ENCODE peak calls at places on chromosome 3, in ten cellular contexts. I is RWPE1, E is posterior cingulate gyrus, F is activated T-helper 1 cell treated with Interleukin-2 at 50 U/mL for 16 hours, R is Calu3, V is RPMI8226, J is uterus, Q is IMR-90, O is mesendoderm, K is substantia nigra. Y is an unnamed sample.
A peak's percentile ranks its signal among the peaks of the same experiment; 100 is the strongest.

GRCh38 chr3:129577356-129577755 is 29.1 kb downstream of the PLXND1 start:
- DNase-seq in I (no peak), E (no peak), F (no peak), R (no peak), V (peak; percentile 71), J (peak; percentile 58), Q (no peak), O (no peak), K (no peak), Y (no peak)

GRCh38 chr3:111568906-111569305 is 26.2 kb downstream of the ZBED2 start:
- DNase-seq in I (no peak), E (no peak), F (no peak), R (no peak), V (no peak), J (no peak), Q (no peak), O (no peak), K (no peak), Y (no peak)

GRCh38 chr3:180870008-180870733 is 42.3 kb upstream of the FXR1 start:
- DNase-seq in I (no peak), E (no peak), F (no peak), R (peak; percentile 15), V (no peak), J (peak; percentile 36), Q (no peak), O (peak; percentile 58), K (no peak), Y (no peak)

GRCh38 chr3:25589783-25590258 is 74.9 kb downstream of the TOP2B start:
- DNase-seq in I (no peak), E (no peak), F (no peak), R (no peak), V (no peak), J (no peak), Q (no peak), O (no peak), K (no peak), Y (no peak)

GRCh38 chr3:39025222-39025970 is 26.3 kb downstream of the SCN11A start:
- DNase-seq in I (no peak), E (no peak), F (no peak), R (no peak), V (no peak), J (peak; percentile 65), Q (no peak), O (no peak), K (no peak), Y (peak; percentile 92)

GRCh38 chr3:140204271-140204984 is 269.4 kb downstream of the CLSTN2 start:
- DNase-seq in I (no peak), E (no peak), F (no peak), R (no peak), V (no peak), J (no peak), Q (no peak), O (peak; percentile 15), K (no peak), Y (no peak)

GRCh38 chr3:197613187-197613586 is 57.4 kb upstream of the BDH1 start:
- DNase-seq in I (no peak), E (no peak), F (no peak), R (no peak), V (no peak), J (no peak), Q (no peak), O (no peak), K (no peak), Y (no peak)

GRCh38 chr3:191889781-191890180 is 428.8 kb downstream of the PYDC2 start:
- DNase-seq in I (no peak), E (no peak), F (no peak), R (no peak), V (no peak), J (no peak), Q (no peak), O (no peak), K (no peak), Y (no peak)

GRCh38 chr3:88033806-88034205 is 25.0 kb downstream of the CGGBP1 start:
- DNase-seq in I (no peak), E (no peak), F (no peak), R (no peak), V (no peak), J (no peak), Q (no peak), O (no peak), K (no peak), Y (no peak)

GRCh38 chr3:49295489-49296058 is 18.5 kb upstream of the C3orf62 start:
- DNase-seq in I (no peak), E (no peak), F (no peak), R (no peak), V (peak; percentile 18), J (no peak), Q (peak; percentile 35), O (peak; percentile 6), K (no peak), Y (peak; percentile 35)